ENCODE peak calls at places on chromosome 22, in five cellular contexts. One of them, this sample, is unnamed.

GRCh38 chr22:43439368-43440102 is 27.7 kb downstream of the MPPED1 start:
- DNase-seq in activated CD4-positive, alpha-beta T cell treated with anti-CD3 and anti-CD28 coated beads for 24 hours: no peak
- DNase-seq in amniotic stem cell: no peak
- DNase-seq in lower leg skin: no peak
- DNase-seq in EH: no peak
- DNase-seq in this sample: no peak

GRCh38 chr22:32407332-32407731 is 4.7 kb downstream of the RTCB start:
- DNase-seq in EH: no peak
- DNase-seq in amniotic stem cell: no peak
- DNase-seq in lower leg skin: no peak
- DNase-seq in activated CD4-positive, alpha-beta T cell treated with anti-CD3 and anti-CD28 coated beads for 24 hours: no peak
- DNase-seq in this sample: no peak

GRCh38 chr22:36865346-36865745 is 4.5 kb downstream of the NCF4 start:
- DNase-seq in lower leg skin: no peak
- DNase-seq in amniotic stem cell: no peak
- DNase-seq in EH: no peak
- DNase-seq in activated CD4-positive, alpha-beta T cell treated with anti-CD3 and anti-CD28 coated beads for 24 hours: no peak
- DNase-seq in this sample: no peak

GRCh38 chr22:26550498-26551033 is 38.3 kb upstream of the TFIP11 start:
- DNase-seq in lower leg skin: no peak
- DNase-seq in amniotic stem cell: peak
- DNase-seq in EH: peak
- DNase-seq in activated CD4-positive, alpha-beta T cell treated with anti-CD3 and anti-CD28 coated beads for 24 hours: no peak
- DNase-seq in this sample: peak

GRCh38 chr22:39308614-39309363 is 10.6 kb downstream of the RPL3 start:
- DNase-seq in activated CD4-positive, alpha-beta T cell treated with anti-CD3 and anti-CD28 coated beads for 24 hours: no peak
- DNase-seq in amniotic stem cell: peak
- DNase-seq in EH: peak
- DNase-seq in lower leg skin: peak
- DNase-seq in this sample: peak

GRCh38 chr22:47190276-47190956 is 428.0 kb downstream of the TBC1D22A start:
- DNase-seq in EH: no peak
- DNase-seq in lower leg skin: no peak
- DNase-seq in amniotic stem cell: no peak
- DNase-seq in activated CD4-positive, alpha-beta T cell treated with anti-CD3 and anti-CD28 coated beads for 24 hours: no peak
- DNase-seq in this sample: no peak

GRCh38 chr22:42371112-42371900 is 60.9 kb downstream of the NFAM1 start:
- DNase-seq in lower leg skin: no peak
- DNase-seq in EH: no peak
- DNase-seq in activated CD4-positive, alpha-beta T cell treated with anti-CD3 and anti-CD28 coated beads for 24 hours: no peak
- DNase-seq in amniotic stem cell: no peak
- DNase-seq in this sample: no peak

GRCh38 chr22:24434472-24435322 is 7.3 kb downstream of the ADORA2A start:
- DNase-seq in lower leg skin: no peak
- DNase-seq in EH: no peak
- DNase-seq in activated CD4-positive, alpha-beta T cell treated with anti-CD3 and anti-CD28 coated beads for 24 hours: peak
- DNase-seq in amniotic stem cell: no peak
- DNase-seq in this sample: no peak

GRCh38 chr22:19800761-19801244 is 40.2 kb downstream of the TBX1 start:
- DNase-seq in amniotic stem cell: no peak
- DNase-seq in EH: peak
- DNase-seq in lower leg skin: no peak
- DNase-seq in activated CD4-positive, alpha-beta T cell treated with anti-CD3 and anti-CD28 coated beads for 24 hours: no peak
- DNase-seq in this sample: peak

GRCh38 chr22:44188986-44189630 is 8.4 kb downstream of the PARVG start:
- DNase-seq in EH: no peak
- DNase-seq in lower leg skin: no peak
- DNase-seq in amniotic stem cell: no peak
- DNase-seq in activated CD4-positive, alpha-beta T cell treated with anti-CD3 and anti-CD28 coated beads for 24 hours: no peak
- DNase-seq in this sample: no peak

GRCh38 chr22:30860176-30861105 is 108.1 kb downstream of the MORC2 start:
- DNase-seq in lower leg skin: no peak
- DNase-seq in EH: no peak
- DNase-seq in amniotic stem cell: no peak
- DNase-seq in activated CD4-positive, alpha-beta T cell treated with anti-CD3 and anti-CD28 coated beads for 24 hours: no peak
- DNase-seq in this sample: no peak

GRCh38 chr22:28344893-28345292 is 334.7 kb downstream of the TTC28 start:
- DNase-seq in activated CD4-positive, alpha-beta T cell treated with anti-CD3 and anti-CD28 coated beads for 24 hours: no peak
- DNase-seq in amniotic stem cell: no peak
- DNase-seq in lower leg skin: no peak
- DNase-seq in EH: peak
- DNase-seq in this sample: peak

GRCh38 chr22:50260434-50260800 is 1.1 kb downstream of the MAPK12 start:
- DNase-seq in activated CD4-positive, alpha-beta T cell treated with anti-CD3 and anti-CD28 coated beads for 24 hours: no peak
- DNase-seq in lower leg skin: no peak
- DNase-seq in amniotic stem cell: no peak
- DNase-seq in EH: peak
- DNase-seq in this sample: no peak

GRCh38 chr22:31272522-31273446 is 19.5 kb downstream of the PIK3IP1 start:
- DNase-seq in amniotic stem cell: peak
- DNase-seq in EH: peak
- DNase-seq in activated CD4-positive, alpha-beta T cell treated with anti-CD3 and anti-CD28 coated beads for 24 hours: no peak
- DNase-seq in lower leg skin: no peak
- DNase-seq in this sample: peak

GRCh38 chr22:31139866-31140716 is at the start of gene PLA2G3:
- DNase-seq in EH: peak
- DNase-seq in lower leg skin: peak
- DNase-seq in amniotic stem cell: no peak
- DNase-seq in activated CD4-positive, alpha-beta T cell treated with anti-CD3 and anti-CD28 coated beads for 24 hours: no peak
- DNase-seq in this sample: no peak

GRCh38 chr22:44211256-44211945 is 30.7 kb downstream of the PARVG start:
- DNase-seq in lower leg skin: no peak
- DNase-seq in amniotic stem cell: no peak
- DNase-seq in EH: no peak
- DNase-seq in activated CD4-positive, alpha-beta T cell treated with anti-CD3 and anti-CD28 coated beads for 24 hours: no peak
- DNase-seq in this sample: peak

GRCh38 chr22:24426859-24427499 is 420 bp upstream of the ADORA2A start:
- DNase-seq in lower leg skin: no peak
- DNase-seq in EH: no peak
- DNase-seq in activated CD4-positive, alpha-beta T cell treated with anti-CD3 and anti-CD28 coated beads for 24 hours: no peak
- DNase-seq in amniotic stem cell: no peak
- DNase-seq in this sample: no peak

GRCh38 chr22:48635031-48635430 is 1192.6 kb downstream of the BRD1 start:
- DNase-seq in amniotic stem cell: no peak
- DNase-seq in activated CD4-positive, alpha-beta T cell treated with anti-CD3 and anti-CD28 coated beads for 24 hours: no peak
- DNase-seq in lower leg skin: no peak
- DNase-seq in EH: no peak
- DNase-seq in this sample: no peak

GRCh38 chr22:18024276-18024939 is at the start of gene MICAL3:
- DNase-seq in EH: peak
- DNase-seq in lower leg skin: no peak
- DNase-seq in activated CD4-positive, alpha-beta T cell treated with anti-CD3 and anti-CD28 coated beads for 24 hours: peak
- DNase-seq in amniotic stem cell: peak
- DNase-seq in this sample: peak

GRCh38 chr22:46114518-46115387 is 35.6 kb upstream of the PPARA start:
- DNase-seq in lower leg skin: no peak
- DNase-seq in EH: peak
- DNase-seq in activated CD4-positive, alpha-beta T cell treated with anti-CD3 and anti-CD28 coated beads for 24 hours: no peak
- DNase-seq in amniotic stem cell: no peak
- DNase-seq in this sample: no peak

GRCh38 chr22:19705181-19705934 is 8.9 kb upstream of the SEPTIN5 start:
- DNase-seq in lower leg skin: no peak
- DNase-seq in EH: no peak
- DNase-seq in activated CD4-positive, alpha-beta T cell treated with anti-CD3 and anti-CD28 coated beads for 24 hours: no peak
- DNase-seq in amniotic stem cell: no peak
- DNase-seq in this sample: no peak